ENCODE peak calls at places on chromosomes 16 and 17, in six cellular contexts. K is pancreas, D is HFFc6, E is lower lobe of right lung, T is endodermal cell, R is vagina. P is an unnamed sample.

GRCh38 chr17:6639651-6640535 is 618 bp downstream of the KIAA0753 start:
- DNase-seq in K (peak), R (no peak), E (peak), D (peak), T (peak), P (no peak)

GRCh38 chr16:87459833-87460232 is 33.0 kb downstream of the ZCCHC14 start:
- DNase-seq in T (no peak), R (no peak), D (no peak), K (no peak), E (no peak), P (no peak)

GRCh38 chr17:65902831-65903549 is 288.9 kb downstream of the CEP112 start:
- DNase-seq in R (no peak), K (peak), E (no peak), D (no peak), T (peak), P (no peak)

GRCh38 chr17:66432558-66432957 is 130.1 kb downstream of the PRKCA start:
- DNase-seq in E (no peak), T (no peak), K (no peak), R (no peak), D (no peak), P (no peak)

GRCh38 chr17:65985571-65985970 is 206.4 kb downstream of the CEP112 start:
- DNase-seq in D (no peak), R (no peak), E (no peak), K (no peak), T (no peak), P (no peak)

GRCh38 chr16:47258874-47259461 is 115.2 kb upstream of the NETO2 start:
- DNase-seq in E (no peak), T (peak), R (no peak), K (no peak), D (no peak), P (no peak)

GRCh38 chr17:57523926-57524634 is 221.0 kb downstream of the CCDC182 start:
- DNase-seq in K (peak), T (no peak), E (peak), D (peak), R (no peak), P (no peak)

GRCh38 chr16:7013990-7014389 is 318.7 kb upstream of the RBFOX1 start:
- DNase-seq in R (no peak), E (no peak), K (no peak), T (no peak), D (no peak), P (no peak)

GRCh38 chr16:22948058-22948602 is 134.2 kb downstream of the HS3ST2 start:
- DNase-seq in E (no peak), D (no peak), T (peak), K (peak), R (no peak), P (no peak)

GRCh38 chr16:11797957-11798299 is 870 bp upstream of the ZC3H7A start:
- DNase-seq in R (no peak), T (no peak), E (no peak), K (peak), D (no peak), P (no peak)
- TF ChIP-seq CTCF in R (no peak), T (no peak), E (no peak), K (no peak), D (no peak), P (no peak)

GRCh38 chr17:29607557-29608195 is 14.7 kb downstream of the ANKRD13B start:
- DNase-seq in T (peak), K (no peak), R (no peak), D (no peak), E (no peak), P (no peak)

GRCh38 chr17:29610395-29610794 is 12.3 kb downstream of the CORO6 start:
- DNase-seq in D (no peak), E (no peak), R (no peak), T (no peak), K (no peak), P (no peak)

GRCh38 chr17:29612094-29612403 is 10.7 kb downstream of the CORO6 start:
- DNase-seq in T (no peak), R (no peak), K (no peak), E (no peak), D (no peak), P (no peak)

GRCh38 chr17:29611351-29612093 is 11.2 kb downstream of the CORO6 start:
- DNase-seq in K (no peak), D (no peak), T (no peak), E (no peak), R (no peak), P (no peak)

GRCh38 chr17:29608986-29609385 is 13.7 kb downstream of the CORO6 start:
- DNase-seq in T (peak), D (no peak), E (no peak), K (no peak), R (no peak), P (no peak)
- TF ChIP-seq CTCF in T (no peak), D (no peak), E (no peak), K (no peak), R (no peak), P (no peak)

GRCh38 chr17:81429353-81429774 is 34.1 kb downstream of the BAHCC1 start:
- DNase-seq in D (peak), E (peak), K (peak), T (no peak), R (no peak), P (no peak)

GRCh38 chr17:81428521-81428920 is 33.3 kb downstream of the BAHCC1 start:
- DNase-seq in R (no peak), K (no peak), D (no peak), E (no peak), T (no peak), P (no peak)

GRCh38 chr17:81428945-81429344 is 33.7 kb downstream of the BAHCC1 start:
- DNase-seq in D (no peak), K (no peak), T (no peak), E (no peak), R (no peak), P (no peak)

GRCh38 chr17:81428121-81428515 is 32.9 kb downstream of the BAHCC1 start:
- DNase-seq in T (no peak), R (no peak), K (no peak), E (no peak), D (no peak), P (no peak)

DNA sequence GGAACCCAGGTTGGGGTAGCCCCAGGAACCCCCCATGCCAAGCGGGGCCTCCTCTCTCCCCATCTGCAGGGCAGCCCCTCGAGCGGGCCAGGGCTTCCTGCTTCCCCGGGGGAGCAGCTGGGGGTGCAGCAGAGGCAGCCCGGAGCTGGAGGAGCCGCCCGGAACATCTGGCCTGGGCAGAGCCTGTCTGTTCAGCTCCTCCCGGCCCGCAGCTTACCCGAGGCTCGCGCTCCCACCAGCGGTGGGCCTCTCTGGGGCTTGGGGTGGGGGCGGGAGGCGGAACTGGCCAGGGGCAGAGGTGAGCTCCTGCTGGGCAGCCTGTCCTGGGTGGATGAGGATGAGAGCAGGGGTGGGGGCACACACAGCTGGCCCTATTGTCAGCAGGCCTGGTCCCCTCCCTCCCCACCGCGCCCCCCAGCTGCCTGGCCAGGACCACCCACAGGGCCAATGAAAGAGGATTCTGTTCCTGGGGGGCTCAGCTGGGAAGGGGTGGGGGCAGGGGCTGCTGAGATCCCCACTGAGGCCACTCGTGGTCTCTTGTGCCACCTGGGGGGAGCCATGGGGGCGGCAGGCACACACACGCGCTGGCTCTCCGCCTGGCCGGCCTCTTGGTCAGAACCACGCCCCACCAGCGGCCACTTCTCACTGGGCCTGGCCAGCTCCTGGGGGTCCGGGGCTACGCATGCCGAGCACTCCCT is 34.7 kb downstream of the BAHCC1 start:
- DNase-seq in K (no peak), E (no peak), R (no peak), T (peak), D (no peak), P (no peak)
- TF ChIP-seq CTCF in K (no peak), E (no peak), R (no peak), T (peak), D (peak), P (no peak)

GRCh38 chr16:51473091-51473490 is 322.0 kb upstream of the SALL1 start:
- DNase-seq in D (no peak), R (no peak), T (no peak), E (no peak), K (no peak), P (no peak)
- TF ChIP-seq CTCF in D (no peak), R (no peak), T (no peak), E (no peak), K (no peak), P (no peak)

GRCh38 chr16:88672776-88673175 is 9.9 kb upstream of the MVD start:
- DNase-seq in R (no peak), E (peak), K (no peak), T (peak), D (no peak), P (no peak)
- TF ChIP-seq CTCF in R (no peak), E (no peak), K (no peak), T (peak), D (peak), P (no peak)

GRCh38 chr16:67375161-67375560 is 18.1 kb downstream of the TPPP3 start:
- DNase-seq in R (no peak), E (no peak), T (no peak), D (no peak), K (no peak), P (no peak)

GRCh38 chr16:67370686-67371085 is 22.6 kb downstream of the TPPP3 start:
- DNase-seq in E (no peak), K (no peak), D (no peak), T (no peak), R (no peak), P (no peak)

GRCh38 chr16:67378642-67379041 is 14.7 kb downstream of the TPPP3 start:
- DNase-seq in D (no peak), E (no peak), R (no peak), K (no peak), T (no peak), P (no peak)

GRCh38 chr16:67372664-67373063 is 20.6 kb downstream of the TPPP3 start:
- DNase-seq in D (peak), R (no peak), T (no peak), K (no peak), E (no peak), P (no peak)
- TF ChIP-seq CTCF in D (peak), R (peak), T (peak), K (peak), E (peak), P (no peak)

DNA sequence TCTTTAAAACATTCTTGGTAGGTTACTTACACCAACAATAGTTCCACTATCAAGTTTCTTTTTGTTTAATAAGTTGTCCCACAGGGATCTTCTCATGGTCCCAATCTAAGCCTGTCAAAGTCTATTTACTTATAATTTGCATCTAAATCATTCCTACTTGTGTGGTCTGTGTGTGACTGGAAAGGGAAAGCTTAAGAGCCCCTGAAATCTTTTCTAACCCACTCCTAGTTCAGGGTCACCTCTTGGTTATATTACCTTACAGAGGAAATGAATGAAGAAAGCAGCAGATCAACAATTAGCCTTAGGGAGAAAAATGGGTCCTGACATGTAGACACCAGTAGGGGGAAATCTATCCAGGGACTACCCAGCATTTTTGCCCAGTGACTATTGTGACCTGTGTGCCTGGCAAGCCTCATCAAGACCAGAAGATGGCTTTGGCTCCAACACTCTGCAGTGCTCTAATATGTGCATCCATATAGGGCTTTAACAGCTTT is 110.4 kb upstream of the HAS3 start:
- DNase-seq in K (no peak), D (peak), R (no peak), E (no peak), T (peak), P (no peak)
- TF ChIP-seq CTCF in K (no peak), D (peak), R (no peak), E (no peak), T (peak), P (no peak)

P was measured in activated B cell treated with CpG ODN at 0.5 μM for 24 hours.